ENCODE peak calls at places on chromosomes 4 and X, in five cellular contexts. P is Right ventricle myocardium superior, I is WTC11, V is left ventricle myocardium superior, C is left cardiac atrium. Q is an unnamed sample.
A peak's percentile ranks its signal among the peaks of the same experiment; 100 is the strongest.

GRCh38 chr4:144716778-144717177 is 70.8 kb downstream of the HHIP start:
- DNase-seq in P (no peak), C (no peak), V (no peak), I (no peak), Q (no peak)

GRCh38 chr4:74615411-74615810 is 170.5 kb downstream of the AREG start:
- DNase-seq in P (no peak), V (no peak), C (no peak), I (no peak), Q (no peak)

GRCh38 chr4:184279496-184280082 is 61.9 kb upstream of the ENPP6 start:
- DNase-seq in V (no peak), C (no peak), P (no peak), I (no peak), Q (no peak)

GRCh38 chr4:113026556-113026955 is 22.9 kb upstream of the ANK2 start:
- DNase-seq in P (no peak), I (no peak), C (no peak), V (no peak), Q (no peak)

GRCh38 chrX:28701222-28701621 is 114.0 kb downstream of the IL1RAPL1 start:
- DNase-seq in V (no peak), P (no peak), I (no peak), C (no peak), Q (no peak)

GRCh38 chrX:137567474-137568232 is 1.7 kb downstream of the ZIC3 start:
- DNase-seq in C (no peak), P (no peak), I (no peak), V (no peak), Q (no peak)

GRCh38 chr4:98746936-98747658 is 88.7 kb upstream of the TSPAN5 start:
- DNase-seq in I (no peak), P (no peak), C (no peak), V (no peak), Q (no peak)

GRCh38 chr4:77872723-77873435 is 10.2 kb downstream of the MRPL1 start:
- DNase-seq in V (no peak), I (no peak), C (no peak), P (no peak), Q (no peak)

GRCh38 chr4:180610317-180610716 is 1632.9 kb upstream of the TENM3 start:
- DNase-seq in V (no peak), P (no peak), C (no peak), I (no peak), Q (no peak)

GRCh38 chr4:163663454-163664225 is 169.2 kb downstream of the TMA16 start:
- DNase-seq in I (no peak), C (no peak), V (no peak), P (no peak), Q (no peak)

GRCh38 chrX:42778096-42778495 is at the start of gene PPP1R2C:
- DNase-seq in C (no peak), P (no peak), I (no peak), V (no peak), Q (peak; percentile 36)

GRCh38 chr4:8470451-8471024 is 30.0 kb downstream of the TRMT44 start:
- DNase-seq in P (no peak), V (no peak), I (no peak), C (no peak), Q (no peak)

GRCh38 chr4:139902328-139903217 is 237.0 kb downstream of the MGST2 start:
- DNase-seq in V (no peak), I (no peak), C (no peak), P (no peak), Q (no peak)

GRCh38 chr4:138177278-138177968 is 64.7 kb downstream of the SLC7A11 start:
- DNase-seq in C (no peak), P (no peak), I (no peak), V (no peak), Q (no peak)

GRCh38 chrX:23344208-23344903 is 9.7 kb downstream of the PTCHD1 start:
- DNase-seq in I (no peak), V (no peak), C (no peak), P (no peak), Q (no peak)

GRCh38 chr4:81651500-81651899 is 179.8 kb upstream of the RASGEF1B start:
- DNase-seq in V (no peak), C (no peak), I (no peak), P (no peak), Q (no peak)

GRCh38 chr4:40916218-40916555 is 166.4 kb downstream of the NSUN7 start:
- DNase-seq in I (no peak), C (peak; percentile 44), V (no peak), P (no peak), Q (no peak)

GRCh38 chr4:138588501-138588900 is 346.4 kb upstream of the SLC7A11 start:
- DNase-seq in I (no peak), V (no peak), P (no peak), C (no peak), Q (no peak)

GRCh38 chr4:37891221-37892159 is 606 bp downstream of the TBC1D1 start:
- DNase-seq in V (peak; percentile 48), C (peak; percentile 47), P (peak; percentile 50), I (peak; percentile 19), Q (peak; percentile 68)

GRCh38 chr4:169649545-169650226 is 29.3 kb downstream of the CLCN3 start:
- DNase-seq in C (peak; percentile 66), I (no peak), P (peak; percentile 59), V (peak; percentile 72), Q (peak; percentile 69)

GRCh38 chrX:49175435-49175834 is 3.7 kb downstream of the PLP2 start:
- DNase-seq in C (no peak), I (no peak), V (no peak), P (no peak), Q (no peak)

GRCh38 chr4:41145571-41146078 is 68.7 kb downstream of the APBB2 start:
- DNase-seq in P (no peak), V (no peak), I (no peak), C (no peak), Q (no peak)

GRCh38 chr4:183659919-183660318 is 826 bp downstream of the TRAPPC11 start:
- DNase-seq in I (no peak), C (no peak), P (no peak), V (no peak), Q (no peak)

GRCh38 chrX:1385251-1385794 is 6.6 kb downstream of the SLC25A6 start:
- DNase-seq in V (peak; percentile 34), P (no peak), C (no peak), I (peak; percentile 9), Q (peak; percentile 73)

GRCh38 chr4:84258905-84259830 is 239.9 kb downstream of the NKX6-1 start:
- DNase-seq in V (no peak), P (no peak), I (no peak), C (no peak), Q (no peak)

GRCh38 chr4:119005888-119006287 is 117.2 kb downstream of the SYNPO2 start:
- DNase-seq in P (no peak), C (no peak), V (no peak), I (no peak), Q (no peak)

GRCh38 chrX:65926095-65927019 is 113.5 kb downstream of the VSIG4 start:
- DNase-seq in I (no peak), P (no peak), V (no peak), C (no peak), Q (no peak)

GRCh38 chr4:98101988-98102387 is 41.3 kb downstream of the STPG2 start:
- DNase-seq in P (no peak), I (no peak), V (no peak), C (no peak), Q (no peak)

GRCh38 chr4:1109898-1110506 is 3.4 kb downstream of the RNF212 start:
- DNase-seq in V (no peak), C (no peak), I (no peak), P (no peak), Q (no peak)

GRCh38 chr4:106312377-106312776 is 3.6 kb downstream of the TBCK start:
- DNase-seq in C (no peak), P (no peak), V (no peak), I (no peak), Q (no peak)

GRCh38 chrX:71085900-71086299 is 9.8 kb upstream of the FOXO4 start:
- DNase-seq in I (no peak), V (no peak), P (no peak), C (no peak), Q (no peak)

GRCh38 chr4:130044788-130045531 is 949.0 kb downstream of the C4orf33 start:
- DNase-seq in I (no peak), V (no peak), P (no peak), C (no peak), Q (no peak)

Q was measured in kidney.